ENCODE peak calls at places on chromosomes 3 and 15, in four cellular contexts. H is small intestine, Q is AG20443, L is NCI-H1105. W is an unnamed sample.
A peak's percentile ranks its signal among the peaks of the same experiment; 100 is the strongest.

GRCh38 chr3:37071921-37072320 is 78.6 kb downstream of the MLH1 start:
- DNase-seq in H (no peak), Q (no peak), L (no peak), W (no peak)

GRCh38 chr15:86735244-86736040 is 655.8 kb downstream of the AGBL1 start:
- DNase-seq in L (no peak), Q (no peak), H (peak; percentile 38), W (no peak)

GRCh38 chr3:147649475-147649874 is 240.3 kb downstream of the ZIC1 start:
- DNase-seq in Q (no peak), L (no peak), H (no peak), W (no peak)

GRCh38 chr15:68614621-68615035 is 35.8 kb downstream of the CORO2B start:
- DNase-seq in Q (no peak), L (no peak), H (no peak), W (no peak)

GRCh38 chr3:194522579-194523046 is 35.8 kb upstream of the ATP13A3 start:
- DNase-seq in H (no peak), L (no peak), Q (no peak), W (no peak)

GRCh38 chr3:131396170-131396569 is 14.6 kb downstream of the NUDT16 start:
- DNase-seq in H (no peak), Q (peak; percentile 69), L (no peak), W (no peak)

GRCh38 chr3:146814601-146815315 is 209.6 kb upstream of the PLSCR5 start:
- DNase-seq in L (no peak), Q (peak; percentile 37), H (no peak), W (no peak)

GRCh38 chr3:109927161-109927560 is 589.8 kb upstream of the DPPA4 start:
- DNase-seq in H (no peak), Q (peak; percentile 85), L (no peak), W (no peak)

GRCh38 chr3:79039192-79039591 is 728.6 kb downstream of the ROBO1 start:
- DNase-seq in L (no peak), Q (no peak), H (no peak), W (no peak)

GRCh38 chr15:31297880-31298456 is 28.7 kb upstream of the KLF13 start:
- DNase-seq in L (no peak), Q (no peak), H (peak; percentile 86), W (no peak)

W was measured in stimulated activated naive CD4-positive, alpha-beta T cell.